ENCODE peak calls at places on chromosomes 4 and X, in six cellular contexts. One of them, this sample, is unnamed.

GRCh38 chr4:125780159-125780558 is 465.4 kb downstream of the FAT4 start:
- DNase-seq in activated CD8-positive, alpha-beta memory T cell treated with anti-CD3 and anti-CD28 coated beads, Interleukin-2, amount 10 ng/mL, durations not matched to agents 7 days and 5 days: no peak
- DNase-seq in iris pigment epithelial cell: peak
- DNase-seq in left cardiac atrium: no peak
- DNase-seq in EL: peak
- DNase-seq in astrocyte of the spinal cord: peak
- DNase-seq in this sample: peak

GRCh38 chr4:141120036-141120593 is 13.2 kb downstream of the RNF150 start:
- DNase-seq in activated CD8-positive, alpha-beta memory T cell treated with anti-CD3 and anti-CD28 coated beads, Interleukin-2, amount 10 ng/mL, durations not matched to agents 7 days and 5 days: no peak
- DNase-seq in iris pigment epithelial cell: no peak
- DNase-seq in left cardiac atrium: no peak
- DNase-seq in EL: no peak
- DNase-seq in astrocyte of the spinal cord: no peak
- DNase-seq in this sample: no peak

GRCh38 chr4:110742148-110742547 is 119.3 kb upstream of the PITX2 start:
- DNase-seq in activated CD8-positive, alpha-beta memory T cell treated with anti-CD3 and anti-CD28 coated beads, Interleukin-2, amount 10 ng/mL, durations not matched to agents 7 days and 5 days: no peak
- DNase-seq in iris pigment epithelial cell: peak
- DNase-seq in left cardiac atrium: no peak
- DNase-seq in EL: peak
- DNase-seq in astrocyte of the spinal cord: peak
- DNase-seq in this sample: no peak

GRCh38 chr4:174461438-174462106 is 60.7 kb downstream of the HPGD start:
- DNase-seq in activated CD8-positive, alpha-beta memory T cell treated with anti-CD3 and anti-CD28 coated beads, Interleukin-2, amount 10 ng/mL, durations not matched to agents 7 days and 5 days: no peak
- DNase-seq in iris pigment epithelial cell: peak
- DNase-seq in left cardiac atrium: no peak
- DNase-seq in EL: no peak
- DNase-seq in astrocyte of the spinal cord: peak
- DNase-seq in this sample: no peak

GRCh38 chr4:24476209-24476781 is 108.1 kb downstream of the DHX15 start:
- DNase-seq in activated CD8-positive, alpha-beta memory T cell treated with anti-CD3 and anti-CD28 coated beads, Interleukin-2, amount 10 ng/mL, durations not matched to agents 7 days and 5 days: no peak
- DNase-seq in iris pigment epithelial cell: peak
- DNase-seq in left cardiac atrium: no peak
- DNase-seq in EL: peak
- DNase-seq in astrocyte of the spinal cord: no peak
- DNase-seq in this sample: no peak

GRCh38 chrX:97766496-97767095 is 882.9 kb downstream of the RPA4 start:
- DNase-seq in activated CD8-positive, alpha-beta memory T cell treated with anti-CD3 and anti-CD28 coated beads, Interleukin-2, amount 10 ng/mL, durations not matched to agents 7 days and 5 days: no peak
- DNase-seq in iris pigment epithelial cell: peak
- DNase-seq in left cardiac atrium: no peak
- DNase-seq in EL: no peak
- DNase-seq in astrocyte of the spinal cord: no peak
- DNase-seq in this sample: no peak

GRCh38 chr4:94533405-94534223 is 81.9 kb downstream of the PDLIM5 start:
- DNase-seq in activated CD8-positive, alpha-beta memory T cell treated with anti-CD3 and anti-CD28 coated beads, Interleukin-2, amount 10 ng/mL, durations not matched to agents 7 days and 5 days: no peak
- DNase-seq in iris pigment epithelial cell: no peak
- DNase-seq in left cardiac atrium: no peak
- DNase-seq in EL: no peak
- DNase-seq in astrocyte of the spinal cord: no peak
- DNase-seq in this sample: no peak

GRCh38 chr4:120672558-120673147 is 249.9 kb downstream of the PRDM5 start:
- DNase-seq in activated CD8-positive, alpha-beta memory T cell treated with anti-CD3 and anti-CD28 coated beads, Interleukin-2, amount 10 ng/mL, durations not matched to agents 7 days and 5 days: no peak
- DNase-seq in iris pigment epithelial cell: no peak
- DNase-seq in left cardiac atrium: no peak
- DNase-seq in EL: peak
- DNase-seq in astrocyte of the spinal cord: no peak
- DNase-seq in this sample: no peak

GRCh38 chrX:13287816-13288215 is 32.0 kb downstream of the ATXN3L start:
- DNase-seq in activated CD8-positive, alpha-beta memory T cell treated with anti-CD3 and anti-CD28 coated beads, Interleukin-2, amount 10 ng/mL, durations not matched to agents 7 days and 5 days: no peak
- DNase-seq in iris pigment epithelial cell: peak
- DNase-seq in left cardiac atrium: no peak
- DNase-seq in EL: peak
- DNase-seq in astrocyte of the spinal cord: peak
- DNase-seq in this sample: no peak

GRCh38 chrX:48677456-48678030 is 6.1 kb upstream of the WAS start:
- DNase-seq in activated CD8-positive, alpha-beta memory T cell treated with anti-CD3 and anti-CD28 coated beads, Interleukin-2, amount 10 ng/mL, durations not matched to agents 7 days and 5 days: no peak
- DNase-seq in iris pigment epithelial cell: no peak
- DNase-seq in left cardiac atrium: no peak
- DNase-seq in EL: no peak
- DNase-seq in astrocyte of the spinal cord: no peak
- DNase-seq in this sample: no peak

GRCh38 chr4:82898322-82899243 is 2.0 kb upstream of the THAP9 start:
- DNase-seq in activated CD8-positive, alpha-beta memory T cell treated with anti-CD3 and anti-CD28 coated beads, Interleukin-2, amount 10 ng/mL, durations not matched to agents 7 days and 5 days: no peak
- DNase-seq in iris pigment epithelial cell: peak
- DNase-seq in left cardiac atrium: peak
- DNase-seq in EL: peak
- DNase-seq in astrocyte of the spinal cord: peak
- DNase-seq in this sample: peak

GRCh38 chrX:97787849-97788248 is 904.1 kb downstream of the RPA4 start:
- DNase-seq in activated CD8-positive, alpha-beta memory T cell treated with anti-CD3 and anti-CD28 coated beads, Interleukin-2, amount 10 ng/mL, durations not matched to agents 7 days and 5 days: no peak
- DNase-seq in iris pigment epithelial cell: no peak
- DNase-seq in left cardiac atrium: no peak
- DNase-seq in EL: no peak
- DNase-seq in astrocyte of the spinal cord: no peak
- DNase-seq in this sample: no peak

GRCh38 chr4:85968945-85969830 is 390.7 kb downstream of the MAPK10 start:
- DNase-seq in activated CD8-positive, alpha-beta memory T cell treated with anti-CD3 and anti-CD28 coated beads, Interleukin-2, amount 10 ng/mL, durations not matched to agents 7 days and 5 days: no peak
- DNase-seq in iris pigment epithelial cell: peak
- DNase-seq in left cardiac atrium: no peak
- DNase-seq in EL: peak
- DNase-seq in astrocyte of the spinal cord: peak
- DNase-seq in this sample: peak

GRCh38 chr4:12178614-12179263 is 750.0 kb upstream of the HS3ST1 start:
- DNase-seq in activated CD8-positive, alpha-beta memory T cell treated with anti-CD3 and anti-CD28 coated beads, Interleukin-2, amount 10 ng/mL, durations not matched to agents 7 days and 5 days: no peak
- DNase-seq in iris pigment epithelial cell: no peak
- DNase-seq in left cardiac atrium: no peak
- DNase-seq in EL: no peak
- DNase-seq in astrocyte of the spinal cord: no peak
- DNase-seq in this sample: no peak

GRCh38 chr4:146256328-146256727 is 42.0 kb downstream of the REELD1 start:
- DNase-seq in activated CD8-positive, alpha-beta memory T cell treated with anti-CD3 and anti-CD28 coated beads, Interleukin-2, amount 10 ng/mL, durations not matched to agents 7 days and 5 days: no peak
- DNase-seq in iris pigment epithelial cell: no peak
- DNase-seq in left cardiac atrium: no peak
- DNase-seq in EL: no peak
- DNase-seq in astrocyte of the spinal cord: no peak
- DNase-seq in this sample: no peak

GRCh38 chrX:12984629-12985303 is 9.9 kb downstream of the TMSB4X start:
- DNase-seq in activated CD8-positive, alpha-beta memory T cell treated with anti-CD3 and anti-CD28 coated beads, Interleukin-2, amount 10 ng/mL, durations not matched to agents 7 days and 5 days: peak
- DNase-seq in iris pigment epithelial cell: peak
- DNase-seq in left cardiac atrium: no peak
- DNase-seq in EL: peak
- DNase-seq in astrocyte of the spinal cord: peak
- DNase-seq in this sample: no peak

GRCh38 chr4:18203936-18204335 is 182.4 kb upstream of the LCORL start:
- DNase-seq in activated CD8-positive, alpha-beta memory T cell treated with anti-CD3 and anti-CD28 coated beads, Interleukin-2, amount 10 ng/mL, durations not matched to agents 7 days and 5 days: no peak
- DNase-seq in iris pigment epithelial cell: no peak
- DNase-seq in left cardiac atrium: no peak
- DNase-seq in EL: no peak
- DNase-seq in astrocyte of the spinal cord: no peak
- DNase-seq in this sample: no peak

GRCh38 chr4:186724861-186725419 is 1.3 kb upstream of the FAT1 start:
- DNase-seq in activated CD8-positive, alpha-beta memory T cell treated with anti-CD3 and anti-CD28 coated beads, Interleukin-2, amount 10 ng/mL, durations not matched to agents 7 days and 5 days: no peak
- DNase-seq in iris pigment epithelial cell: peak
- DNase-seq in left cardiac atrium: no peak
- DNase-seq in EL: peak
- DNase-seq in astrocyte of the spinal cord: peak
- DNase-seq in this sample: no peak

GRCh38 chr4:21697583-21697982 is 251.0 kb downstream of the KCNIP4 start:
- DNase-seq in activated CD8-positive, alpha-beta memory T cell treated with anti-CD3 and anti-CD28 coated beads, Interleukin-2, amount 10 ng/mL, durations not matched to agents 7 days and 5 days: no peak
- DNase-seq in iris pigment epithelial cell: peak
- DNase-seq in left cardiac atrium: no peak
- DNase-seq in EL: peak
- DNase-seq in astrocyte of the spinal cord: peak
- DNase-seq in this sample: no peak

GRCh38 chr4:107058828-107059227 is 22.7 kb upstream of the DKK2 start:
- DNase-seq in activated CD8-positive, alpha-beta memory T cell treated with anti-CD3 and anti-CD28 coated beads, Interleukin-2, amount 10 ng/mL, durations not matched to agents 7 days and 5 days: no peak
- DNase-seq in iris pigment epithelial cell: peak
- DNase-seq in left cardiac atrium: no peak
- DNase-seq in EL: peak
- DNase-seq in astrocyte of the spinal cord: peak
- DNase-seq in this sample: no peak

GRCh38 chr4:95059630-95060029 is 301.9 kb downstream of the BMPR1B start:
- DNase-seq in activated CD8-positive, alpha-beta memory T cell treated with anti-CD3 and anti-CD28 coated beads, Interleukin-2, amount 10 ng/mL, durations not matched to agents 7 days and 5 days: no peak
- DNase-seq in iris pigment epithelial cell: peak
- DNase-seq in left cardiac atrium: no peak
- DNase-seq in EL: no peak
- DNase-seq in astrocyte of the spinal cord: peak
- DNase-seq in this sample: no peak

GRCh38 chrX:80879143-80879542 is 69.5 kb upstream of the BRWD3 start:
- DNase-seq in activated CD8-positive, alpha-beta memory T cell treated with anti-CD3 and anti-CD28 coated beads, Interleukin-2, amount 10 ng/mL, durations not matched to agents 7 days and 5 days: no peak
- DNase-seq in iris pigment epithelial cell: no peak
- DNase-seq in left cardiac atrium: no peak
- DNase-seq in EL: no peak
- DNase-seq in astrocyte of the spinal cord: no peak
- DNase-seq in this sample: no peak

GRCh38 chrX:1224954-1225353 is 12.5 kb upstream of the CRLF2 start:
- DNase-seq in activated CD8-positive, alpha-beta memory T cell treated with anti-CD3 and anti-CD28 coated beads, Interleukin-2, amount 10 ng/mL, durations not matched to agents 7 days and 5 days: peak
- DNase-seq in iris pigment epithelial cell: no peak
- DNase-seq in left cardiac atrium: no peak
- DNase-seq in EL: no peak
- DNase-seq in astrocyte of the spinal cord: no peak
- DNase-seq in this sample: no peak

GRCh38 chr4:24912252-24913098 is at the start of gene CCDC149:
- DNase-seq in activated CD8-positive, alpha-beta memory T cell treated with anti-CD3 and anti-CD28 coated beads, Interleukin-2, amount 10 ng/mL, durations not matched to agents 7 days and 5 days: no peak
- DNase-seq in iris pigment epithelial cell: peak
- DNase-seq in left cardiac atrium: peak
- DNase-seq in EL: peak
- DNase-seq in astrocyte of the spinal cord: peak
- DNase-seq in this sample: no peak

GRCh38 chr4:4984186-4984585 is 35.1 kb downstream of the CYTL1 start:
- DNase-seq in activated CD8-positive, alpha-beta memory T cell treated with anti-CD3 and anti-CD28 coated beads, Interleukin-2, amount 10 ng/mL, durations not matched to agents 7 days and 5 days: no peak
- DNase-seq in iris pigment epithelial cell: no peak
- DNase-seq in left cardiac atrium: no peak
- DNase-seq in EL: no peak
- DNase-seq in astrocyte of the spinal cord: no peak
- DNase-seq in this sample: no peak

GRCh38 chr4:39621582-39621981 is 17.1 kb downstream of the SMIM14 start:
- DNase-seq in activated CD8-positive, alpha-beta memory T cell treated with anti-CD3 and anti-CD28 coated beads, Interleukin-2, amount 10 ng/mL, durations not matched to agents 7 days and 5 days: no peak
- DNase-seq in iris pigment epithelial cell: peak
- DNase-seq in left cardiac atrium: peak
- DNase-seq in EL: peak
- DNase-seq in astrocyte of the spinal cord: peak
- DNase-seq in this sample: peak

GRCh38 chrX:18422325-18422724 is 3.1 kb upstream of the CDKL5 start:
- DNase-seq in activated CD8-positive, alpha-beta memory T cell treated with anti-CD3 and anti-CD28 coated beads, Interleukin-2, amount 10 ng/mL, durations not matched to agents 7 days and 5 days: no peak
- DNase-seq in iris pigment epithelial cell: peak
- DNase-seq in left cardiac atrium: no peak
- DNase-seq in EL: peak
- DNase-seq in astrocyte of the spinal cord: peak
- DNase-seq in this sample: peak

This sample was measured in GM04504.